ENCODE peak calls at places on chromosomes 4 and X, in six cellular contexts. One of them, this sample, is unnamed. For H3K27me3, the result is how much of the 10 kb centered on the place peaks cover.

GRCh38 chr4:80876810-80877209 is 153.7 kb upstream of the BMP3 start:
- DNase-seq in mammary epithelial cell: no peak
- DNase-seq in foreskin keratinocyte: no peak
- DNase-seq in pancreas: no peak
- DNase-seq in neural progenitor cell: no peak
- DNase-seq in cardiac muscle cell: no peak
- DNase-seq in this sample: no peak

GRCh38 chr4:24104173-24104572 is 214.3 kb upstream of the PPARGC1A start:
- DNase-seq in neural progenitor cell: no peak
- DNase-seq in mammary epithelial cell: no peak
- DNase-seq in pancreas: no peak
- DNase-seq in cardiac muscle cell: no peak
- DNase-seq in foreskin keratinocyte: no peak
- DNase-seq in this sample: no peak

GRCh38 chrX:49029876-49030275 is 13.3 kb downstream of the TFE3 start:
- DNase-seq in pancreas: no peak
- DNase-seq in foreskin keratinocyte: peak
- DNase-seq in mammary epithelial cell: peak
- DNase-seq in neural progenitor cell: no peak
- DNase-seq in cardiac muscle cell: no peak
- DNase-seq in this sample: no peak

GRCh38 chr4:88040707-88041106 is 33.3 kb downstream of the PKD2 start:
- DNase-seq in pancreas: no peak
- DNase-seq in cardiac muscle cell: no peak
- DNase-seq in neural progenitor cell: no peak
- DNase-seq in foreskin keratinocyte: no peak
- DNase-seq in mammary epithelial cell: no peak
- DNase-seq in this sample: no peak

GRCh38 chr4:101256222-101256621 is 91.1 kb downstream of the PPP3CA start:
- DNase-seq in neural progenitor cell: no peak
- DNase-seq in pancreas: no peak
- DNase-seq in foreskin keratinocyte: no peak
- DNase-seq in cardiac muscle cell: no peak
- DNase-seq in mammary epithelial cell: no peak
- DNase-seq in this sample: no peak

GRCh38 chrX:115616943-115617563 is 56.1 kb downstream of the PLS3 start:
- DNase-seq in pancreas: no peak
- DNase-seq in cardiac muscle cell: no peak
- DNase-seq in neural progenitor cell: no peak
- DNase-seq in mammary epithelial cell: peak
- DNase-seq in foreskin keratinocyte: peak
- DNase-seq in this sample: no peak

GRCh38 chr4:93183589-93183988 is 645.0 kb upstream of the ATOH1 start:
- DNase-seq in foreskin keratinocyte: peak
- DNase-seq in cardiac muscle cell: peak
- DNase-seq in mammary epithelial cell: peak
- DNase-seq in neural progenitor cell: no peak
- DNase-seq in pancreas: no peak
- DNase-seq in this sample: no peak

GRCh38 chr4:129218355-129218754 is 122.4 kb downstream of the C4orf33 start:
- DNase-seq in foreskin keratinocyte: no peak
- DNase-seq in neural progenitor cell: peak
- DNase-seq in cardiac muscle cell: peak
- DNase-seq in pancreas: no peak
- DNase-seq in mammary epithelial cell: no peak
- DNase-seq in this sample: no peak

GRCh38 chr4:9931196-9931595 is 90.1 kb downstream of the SLC2A9 start:
- DNase-seq in mammary epithelial cell: no peak
- DNase-seq in foreskin keratinocyte: no peak
- DNase-seq in pancreas: no peak
- DNase-seq in neural progenitor cell: no peak
- DNase-seq in cardiac muscle cell: no peak
- DNase-seq in this sample: no peak

GRCh38 chr4:9926591-9926990 is 94.7 kb downstream of the SLC2A9 start:
- DNase-seq in mammary epithelial cell: no peak
- DNase-seq in neural progenitor cell: no peak
- DNase-seq in cardiac muscle cell: no peak
- DNase-seq in foreskin keratinocyte: no peak
- DNase-seq in pancreas: no peak
- DNase-seq in this sample: no peak

GRCh38 chr4:9925750-9926439 is 95.4 kb downstream of the SLC2A9 start:
- DNase-seq in pancreas: no peak
- DNase-seq in foreskin keratinocyte: no peak
- DNase-seq in neural progenitor cell: no peak
- DNase-seq in cardiac muscle cell: no peak
- DNase-seq in mammary epithelial cell: no peak
- DNase-seq in this sample: no peak

GRCh38 chr4:9924750-9925149 is 96.5 kb downstream of the SLC2A9 start:
- DNase-seq in cardiac muscle cell: no peak
- DNase-seq in pancreas: no peak
- DNase-seq in mammary epithelial cell: peak
- DNase-seq in neural progenitor cell: peak
- DNase-seq in foreskin keratinocyte: peak
- DNase-seq in this sample: no peak

DNA sequence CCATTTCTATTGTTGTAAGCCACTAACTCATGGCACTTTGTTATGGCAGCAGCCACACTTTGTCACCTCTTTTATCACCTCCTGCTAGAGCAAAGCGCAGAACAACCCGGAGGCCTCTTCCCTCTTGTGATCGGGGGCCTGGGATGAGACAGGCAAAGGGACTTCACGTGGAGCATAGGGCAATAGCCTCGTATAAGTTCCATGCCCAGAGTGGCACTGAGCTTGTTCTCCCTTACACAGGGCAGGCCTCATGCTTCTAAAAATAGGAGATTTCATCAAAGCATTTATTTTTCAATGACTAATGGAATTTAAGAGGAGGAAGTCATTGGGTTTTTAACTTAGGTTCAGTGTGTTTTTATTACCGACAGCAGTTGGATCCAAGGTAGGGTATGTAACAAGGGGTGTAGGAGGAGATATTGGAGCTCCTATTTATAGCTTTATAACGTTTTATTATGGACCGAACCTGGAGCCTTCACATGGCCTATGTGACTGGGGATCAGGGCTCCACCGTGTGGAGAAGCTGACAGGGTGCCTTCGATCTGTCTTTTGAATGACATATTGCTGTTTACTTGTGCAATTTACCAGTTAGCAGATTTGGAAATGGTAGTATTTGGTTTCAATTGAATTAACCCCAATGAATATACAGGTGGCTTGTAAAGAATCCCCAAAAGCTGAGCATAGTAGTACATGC is 93.8 kb downstream of the SLC2A9 start:
- DNase-seq in mammary epithelial cell: no peak
- DNase-seq in cardiac muscle cell: no peak
- DNase-seq in pancreas: no peak
- DNase-seq in neural progenitor cell: no peak
- DNase-seq in foreskin keratinocyte: no peak
- DNase-seq in this sample: no peak
- TF ChIP-seq CTCF in mammary epithelial cell: no peak
- TF ChIP-seq CTCF in cardiac muscle cell: no peak
- TF ChIP-seq CTCF in pancreas: no peak
- TF ChIP-seq CTCF in neural progenitor cell: no peak
- TF ChIP-seq CTCF in foreskin keratinocyte: peak
- TF ChIP-seq CTCF in this sample: no peak

DNA sequence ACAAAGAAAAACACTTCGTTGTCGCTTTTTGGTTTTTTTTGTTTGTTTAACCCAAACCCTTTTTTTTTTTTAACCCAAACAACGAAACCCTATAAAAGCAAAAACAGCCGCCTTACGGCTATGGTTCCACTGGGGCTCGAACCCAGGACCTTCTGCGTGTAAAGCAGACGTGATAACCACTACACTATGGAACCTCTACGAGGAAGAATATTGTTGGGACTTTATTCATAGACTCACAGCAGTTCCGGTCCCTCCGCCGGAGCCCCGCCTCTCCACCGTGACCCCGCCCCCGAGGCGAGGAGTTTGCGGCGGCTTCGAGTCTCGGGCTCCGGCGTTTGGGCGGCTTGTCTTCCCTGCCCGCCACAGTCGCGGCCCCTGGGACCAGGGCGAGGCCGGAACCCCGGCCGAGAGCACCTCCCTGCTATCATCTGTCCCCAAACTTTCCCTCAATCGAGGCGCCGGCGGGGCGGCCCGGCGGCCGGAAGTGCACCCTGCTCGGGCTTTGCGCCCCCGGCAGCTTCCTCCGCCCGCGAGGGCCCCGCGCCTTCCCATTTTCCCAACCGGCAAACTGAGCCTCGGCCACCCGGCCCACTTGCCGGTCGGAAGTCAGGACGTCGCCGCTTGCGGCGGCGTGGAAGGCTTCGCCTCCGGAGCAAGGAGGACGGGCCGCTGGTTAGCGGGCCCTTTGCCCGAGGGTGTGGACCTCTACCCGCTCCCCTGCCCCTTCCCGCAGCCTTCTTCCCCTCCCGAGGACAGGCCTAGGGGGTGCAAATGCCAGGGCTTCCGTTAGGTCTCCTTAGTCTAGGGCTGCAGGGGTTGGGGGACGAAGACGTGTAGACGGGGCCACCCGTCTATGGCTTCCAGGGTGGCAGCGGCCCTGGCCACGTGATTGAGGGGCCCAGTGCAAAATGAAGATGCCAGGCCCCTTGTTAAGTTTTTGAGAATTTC is 3.2 kb upstream of the RS1 start:
- DNase-seq in cardiac muscle cell: peak
- DNase-seq in neural progenitor cell: peak
- DNase-seq in mammary epithelial cell: peak
- DNase-seq in pancreas: peak
- DNase-seq in foreskin keratinocyte: peak
- DNase-seq in this sample: peak
- H3K27ac ChIP-seq in cardiac muscle cell: peak
- H3K27ac ChIP-seq in neural progenitor cell: no peak
- H3K27ac ChIP-seq in mammary epithelial cell: peak
- H3K27ac ChIP-seq in pancreas: peak
- H3K27ac ChIP-seq in foreskin keratinocyte: peak
- H3K27ac ChIP-seq in this sample: peak

DNA sequence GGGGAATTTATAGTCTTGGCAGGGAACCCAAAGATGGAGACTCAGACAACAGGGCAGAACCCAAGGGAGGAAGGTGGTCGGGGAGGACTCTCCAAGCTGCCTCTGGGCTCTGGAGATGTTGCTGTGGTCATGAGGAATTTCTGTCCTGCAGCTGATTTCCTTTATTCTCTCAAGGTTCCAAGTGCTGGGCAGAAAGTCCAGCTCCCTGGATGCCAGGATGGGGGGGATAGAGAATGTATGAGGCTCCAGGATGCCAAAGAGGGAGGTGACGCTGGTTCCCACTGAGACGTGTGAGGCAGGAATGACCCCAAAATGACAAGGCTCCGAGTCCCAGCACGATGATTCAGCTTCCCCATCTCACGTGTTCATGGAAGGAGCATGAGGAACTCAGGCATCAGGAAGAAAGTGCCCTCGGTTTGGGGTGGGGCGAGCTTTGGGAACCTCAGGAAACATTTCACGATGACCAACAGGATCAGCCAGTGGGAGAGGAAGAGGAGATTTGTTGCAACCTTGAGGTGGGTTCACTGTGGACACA is 57.0 kb upstream of the PPP2R3B start:
- DNase-seq in neural progenitor cell: no peak
- DNase-seq in cardiac muscle cell: no peak
- DNase-seq in mammary epithelial cell: no peak
- DNase-seq in foreskin keratinocyte: no peak
- DNase-seq in pancreas: no peak
- DNase-seq in this sample: no peak
- H3K27me3 ChIP-seq in neural progenitor cell: under half
- H3K27me3 ChIP-seq in cardiac muscle cell: under half
- H3K27me3 ChIP-seq in mammary epithelial cell: under half
- H3K27me3 ChIP-seq in foreskin keratinocyte: under half
- H3K27me3 ChIP-seq in pancreas: under half
- H3K27me3 ChIP-seq in this sample: under half

DNA sequence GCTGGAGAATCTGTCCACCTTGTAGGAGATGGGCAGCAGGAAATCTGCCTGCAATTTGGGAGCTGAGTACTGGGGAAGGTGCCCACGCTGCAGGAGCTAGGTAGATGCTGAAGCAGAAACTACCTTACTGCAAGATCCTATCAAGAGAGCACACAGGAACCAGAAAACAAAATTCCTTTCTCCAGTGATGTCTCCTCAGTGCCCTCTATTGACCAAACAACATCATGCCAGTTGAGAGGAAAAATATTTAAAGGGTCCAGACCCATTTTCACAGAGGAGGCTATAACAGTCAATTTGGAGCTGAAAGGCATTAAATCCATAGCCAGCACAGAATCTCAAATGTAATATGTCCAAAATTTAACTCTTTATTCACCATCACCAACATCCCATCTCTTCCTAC is 406.8 kb downstream of the SLITRK2 start:
- DNase-seq in cardiac muscle cell: no peak
- DNase-seq in mammary epithelial cell: no peak
- DNase-seq in pancreas: no peak
- DNase-seq in foreskin keratinocyte: no peak
- DNase-seq in neural progenitor cell: peak
- DNase-seq in this sample: no peak
- TF ChIP-seq CTCF in cardiac muscle cell: no peak
- TF ChIP-seq CTCF in mammary epithelial cell: no peak
- TF ChIP-seq CTCF in pancreas: no peak
- TF ChIP-seq CTCF in foreskin keratinocyte: no peak
- TF ChIP-seq CTCF in neural progenitor cell: peak
- TF ChIP-seq CTCF in this sample: no peak

GRCh38 chrX:21700289-21700688 is 42.2 kb upstream of the KLHL34 start:
- DNase-seq in neural progenitor cell: no peak
- DNase-seq in mammary epithelial cell: no peak
- DNase-seq in pancreas: no peak
- DNase-seq in foreskin keratinocyte: no peak
- DNase-seq in cardiac muscle cell: no peak
- DNase-seq in this sample: no peak
- H3K27ac ChIP-seq in neural progenitor cell: no peak
- H3K27ac ChIP-seq in mammary epithelial cell: no peak
- H3K27ac ChIP-seq in pancreas: no peak
- H3K27ac ChIP-seq in foreskin keratinocyte: no peak
- H3K27ac ChIP-seq in cardiac muscle cell: no peak
- H3K27ac ChIP-seq in this sample: no peak

GRCh38 chrX:152912641-152913040 is 14.8 kb downstream of the ZNF185 start:
- DNase-seq in foreskin keratinocyte: no peak
- DNase-seq in mammary epithelial cell: no peak
- DNase-seq in neural progenitor cell: no peak
- DNase-seq in cardiac muscle cell: no peak
- DNase-seq in pancreas: no peak
- DNase-seq in this sample: no peak

GRCh38 chrX:152913915-152914314 is 16.0 kb downstream of the ZNF185 start:
- DNase-seq in foreskin keratinocyte: no peak
- DNase-seq in pancreas: no peak
- DNase-seq in mammary epithelial cell: no peak
- DNase-seq in cardiac muscle cell: no peak
- DNase-seq in neural progenitor cell: no peak
- DNase-seq in this sample: no peak

GRCh38 chrX:152913354-152913753 is 15.5 kb downstream of the ZNF185 start:
- DNase-seq in pancreas: no peak
- DNase-seq in neural progenitor cell: no peak
- DNase-seq in mammary epithelial cell: no peak
- DNase-seq in cardiac muscle cell: no peak
- DNase-seq in foreskin keratinocyte: no peak
- DNase-seq in this sample: no peak

GRCh38 chrX:152917969-152918579 is 20.2 kb downstream of the ZNF185 start:
- DNase-seq in neural progenitor cell: no peak
- DNase-seq in foreskin keratinocyte: no peak
- DNase-seq in pancreas: no peak
- DNase-seq in mammary epithelial cell: no peak
- DNase-seq in cardiac muscle cell: no peak
- DNase-seq in this sample: no peak

GRCh38 chrX:152915541-152916241 is 17.8 kb downstream of the ZNF185 start:
- DNase-seq in foreskin keratinocyte: no peak
- DNase-seq in mammary epithelial cell: peak
- DNase-seq in neural progenitor cell: peak
- DNase-seq in pancreas: no peak
- DNase-seq in cardiac muscle cell: peak
- DNase-seq in this sample: no peak
- H3K27me3 ChIP-seq in foreskin keratinocyte: under half
- H3K27me3 ChIP-seq in mammary epithelial cell: under half
- H3K27me3 ChIP-seq in neural progenitor cell: under half
- H3K27me3 ChIP-seq in pancreas: under half
- H3K27me3 ChIP-seq in cardiac muscle cell: under half
- H3K27me3 ChIP-seq in this sample: under half